ENCODE peak calls at places on chromosomes 1 and 21, in six cellular contexts. A, E, U, I, S and D are unnamed samples.

GRCh38 chr1:204152310-204153044 is 633 bp upstream of the ETNK2 start:
- DNase-seq in A (no peak), E (no peak), U (no peak), I (no peak), S (no peak), D (no peak)

GRCh38 chr1:91007092-91007491 is 14.7 kb downstream of the ZNF644 start:
- DNase-seq in A (no peak), E (no peak), U (no peak), I (no peak), S (no peak), D (no peak)

GRCh38 chr1:46556822-46557221 is 5.4 kb upstream of the KNCN start:
- DNase-seq in A (no peak), E (no peak), U (no peak), I (peak; percentile 69), S (no peak), D (peak; percentile 38)

GRCh38 chr21:31236528-31236927 is 107.5 kb downstream of the TIAM1 start:
- DNase-seq in A (no peak), E (no peak), U (no peak), I (no peak), S (no peak), D (no peak)

GRCh38 chr1:107991371-107992066 is 26.5 kb upstream of the VAV3 start:
- DNase-seq in A (no peak), E (no peak), U (no peak), I (no peak), S (no peak), D (peak; percentile 27)

GRCh38 chr21:42711667-42712066 is 58.2 kb downstream of the PDE9A start:
- DNase-seq in A (no peak), E (no peak), U (no peak), I (no peak), S (no peak), D (no peak)

GRCh38 chr1:199272690-199273089 is 633.9 kb downstream of the PTPRC start:
- DNase-seq in A (peak; percentile 56), E (no peak), U (no peak), I (peak; percentile 76), S (peak; percentile 93), D (peak; percentile 87)

GRCh38 chr1:81111818-81112217 is 688.9 kb upstream of the ADGRL2 start:
- DNase-seq in A (no peak), E (no peak), U (no peak), I (peak; percentile 23), S (peak; percentile 45), D (peak; percentile 29)

GRCh38 chr1:109649380-109649987 is 6.4 kb upstream of the GSTM4 start:
- DNase-seq in A (no peak), E (no peak), U (no peak), I (no peak), S (peak; percentile 55), D (peak; percentile 41)

GRCh38 chr1:61851849-61852692 is 109.8 kb downstream of the PATJ start:
- DNase-seq in A (no peak), E (peak; percentile 50), U (peak; percentile 71), I (peak; percentile 36), S (peak; percentile 73), D (peak; percentile 61)